ENCODE peak calls at places on chromosomes 12 and 14, in six cellular contexts. One of them, this sample, is unnamed.

GRCh38 chr14:60092516-60092915 is 793 bp downstream of the PCNX4 start:
- DNase-seq in NB4: peak
- DNase-seq in heart right ventricle: no peak
- DNase-seq in fibroblast of lung: peak
- DNase-seq in astrocyte of the spinal cord: peak
- DNase-seq in fibroblast of mammary gland: peak
- DNase-seq in this sample: peak

GRCh38 chr14:49892301-49892635 is 614 bp upstream of the ARF6 start:
- DNase-seq in fibroblast of mammary gland: peak
- DNase-seq in astrocyte of the spinal cord: peak
- DNase-seq in fibroblast of lung: peak
- DNase-seq in NB4: peak
- DNase-seq in heart right ventricle: no peak
- DNase-seq in this sample: peak

GRCh38 chr14:103748539-103748867 is 32.9 kb downstream of the ZFYVE21 start:
- DNase-seq in astrocyte of the spinal cord: no peak
- DNase-seq in heart right ventricle: no peak
- DNase-seq in fibroblast of mammary gland: no peak
- DNase-seq in fibroblast of lung: no peak
- DNase-seq in NB4: no peak
- DNase-seq in this sample: no peak

GRCh38 chr14:99687284-99688209 is 3.4 kb downstream of the CYP46A1 start:
- DNase-seq in fibroblast of mammary gland: no peak
- DNase-seq in NB4: no peak
- DNase-seq in astrocyte of the spinal cord: no peak
- DNase-seq in heart right ventricle: no peak
- DNase-seq in fibroblast of lung: no peak
- DNase-seq in this sample: no peak

GRCh38 chr12:91138337-91138905 is 27.1 kb upstream of the LUM start:
- DNase-seq in NB4: no peak
- DNase-seq in fibroblast of lung: no peak
- DNase-seq in astrocyte of the spinal cord: no peak
- DNase-seq in fibroblast of mammary gland: no peak
- DNase-seq in heart right ventricle: no peak
- DNase-seq in this sample: peak

GRCh38 chr14:44960146-44960545 is 1.6 kb downstream of the KLHL28 start:
- DNase-seq in astrocyte of the spinal cord: peak
- DNase-seq in fibroblast of mammary gland: peak
- DNase-seq in fibroblast of lung: no peak
- DNase-seq in NB4: peak
- DNase-seq in heart right ventricle: no peak
- DNase-seq in this sample: peak

GRCh38 chr12:116434155-116435065 is 124.8 kb upstream of the MAP1LC3B2 start:
- DNase-seq in fibroblast of mammary gland: peak
- DNase-seq in astrocyte of the spinal cord: peak
- DNase-seq in NB4: peak
- DNase-seq in heart right ventricle: peak
- DNase-seq in fibroblast of lung: peak
- DNase-seq in this sample: peak

GRCh38 chr14:90775441-90775840 is 40.8 kb downstream of the TTC7B start:
- DNase-seq in heart right ventricle: no peak
- DNase-seq in fibroblast of mammary gland: no peak
- DNase-seq in astrocyte of the spinal cord: no peak
- DNase-seq in NB4: no peak
- DNase-seq in fibroblast of lung: no peak
- DNase-seq in this sample: no peak

GRCh38 chr12:3122841-3123678 is 45.9 kb downstream of the TSPAN9 start:
- DNase-seq in fibroblast of mammary gland: peak
- DNase-seq in astrocyte of the spinal cord: peak
- DNase-seq in fibroblast of lung: peak
- DNase-seq in NB4: no peak
- DNase-seq in heart right ventricle: peak
- DNase-seq in this sample: peak

GRCh38 chr12:51821423-51822260 is 26.9 kb downstream of the FIGNL2 start:
- DNase-seq in fibroblast of mammary gland: no peak
- DNase-seq in astrocyte of the spinal cord: no peak
- DNase-seq in fibroblast of lung: no peak
- DNase-seq in heart right ventricle: peak
- DNase-seq in NB4: no peak
- DNase-seq in this sample: no peak
- H3K4me3 ChIP-seq in fibroblast of mammary gland: peak
- H3K4me3 ChIP-seq in astrocyte of the spinal cord: peak
- H3K4me3 ChIP-seq in fibroblast of lung: peak
- H3K4me3 ChIP-seq in heart right ventricle: peak
- H3K4me3 ChIP-seq in NB4: no peak
- H3K4me3 ChIP-seq in this sample: peak

GRCh38 chr12:68745904-68746571 is at the start of gene SLC35E3:
- DNase-seq in astrocyte of the spinal cord: peak
- DNase-seq in heart right ventricle: peak
- DNase-seq in fibroblast of lung: peak
- DNase-seq in NB4: peak
- DNase-seq in fibroblast of mammary gland: peak
- DNase-seq in this sample: peak

GRCh38 chr12:68743416-68743815 is 2.6 kb upstream of the SLC35E3 start:
- DNase-seq in astrocyte of the spinal cord: no peak
- DNase-seq in fibroblast of lung: no peak
- DNase-seq in NB4: peak
- DNase-seq in heart right ventricle: no peak
- DNase-seq in fibroblast of mammary gland: no peak
- DNase-seq in this sample: peak

GRCh38 chr12:68749443-68749842 is 3.5 kb downstream of the SLC35E3 start:
- DNase-seq in heart right ventricle: no peak
- DNase-seq in fibroblast of mammary gland: no peak
- DNase-seq in fibroblast of lung: no peak
- DNase-seq in NB4: peak
- DNase-seq in astrocyte of the spinal cord: no peak
- DNase-seq in this sample: no peak

GRCh38 chr12:68746572-68747180 is 700 bp downstream of the SLC35E3 start:
- DNase-seq in astrocyte of the spinal cord: peak
- DNase-seq in NB4: peak
- DNase-seq in heart right ventricle: peak
- DNase-seq in fibroblast of lung: peak
- DNase-seq in fibroblast of mammary gland: peak
- DNase-seq in this sample: peak

DNA sequence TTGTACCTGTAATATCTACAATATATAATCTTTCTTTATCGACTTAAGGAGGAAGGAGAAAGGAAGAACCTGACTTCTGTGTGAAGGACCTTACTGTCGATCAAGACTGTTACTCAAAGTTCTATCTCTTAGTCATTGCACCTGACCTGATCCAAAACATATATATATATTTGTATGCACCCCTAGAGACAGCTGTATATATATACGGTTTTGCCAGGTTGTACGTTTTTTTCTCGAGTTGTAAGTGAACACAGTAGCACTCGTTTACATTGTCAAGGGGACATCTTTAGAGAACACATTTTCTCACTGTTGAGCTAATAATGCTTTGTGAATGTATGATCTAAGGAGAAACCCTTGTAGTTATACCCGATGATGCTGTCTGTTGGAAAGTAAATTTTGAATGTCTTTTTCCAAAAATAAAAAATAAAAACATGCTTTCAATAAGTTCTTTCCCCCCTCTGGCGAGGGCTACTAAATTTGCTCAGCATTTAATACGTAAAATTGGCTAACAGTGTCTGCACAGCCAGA is 536 bp upstream of the SLC35E3 start:
- DNase-seq in fibroblast of lung: peak
- DNase-seq in heart right ventricle: no peak
- DNase-seq in fibroblast of mammary gland: no peak
- DNase-seq in NB4: peak
- DNase-seq in astrocyte of the spinal cord: peak
- DNase-seq in this sample: no peak
- TF ChIP-seq CTCF in fibroblast of lung: no peak
- TF ChIP-seq CTCF in heart right ventricle: no peak
- TF ChIP-seq CTCF in fibroblast of mammary gland: no peak
- TF ChIP-seq CTCF in NB4: no peak
- TF ChIP-seq CTCF in astrocyte of the spinal cord: no peak
- TF ChIP-seq CTCF in this sample: no peak

DNA sequence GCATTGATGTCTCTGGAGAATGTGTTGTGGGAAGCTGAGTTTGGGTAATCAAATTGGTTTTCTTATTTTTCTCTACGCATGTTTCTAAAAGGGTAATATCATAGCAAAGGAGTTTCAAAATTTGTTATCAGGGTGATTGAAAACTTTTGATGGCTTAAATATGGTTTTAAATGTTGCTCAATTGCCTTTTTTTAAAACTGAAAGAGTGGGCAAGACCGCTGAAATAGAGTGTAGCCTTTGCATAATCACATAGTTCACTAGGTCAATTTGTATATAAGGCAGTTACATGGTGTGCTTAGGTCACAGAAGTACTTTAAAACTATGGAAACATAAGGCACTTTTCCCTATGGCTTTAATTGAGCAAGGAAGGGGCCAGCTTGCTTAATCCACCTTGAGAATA is 167.4 kb downstream of the SNAPC1 start:
- DNase-seq in fibroblast of mammary gland: no peak
- DNase-seq in astrocyte of the spinal cord: no peak
- DNase-seq in heart right ventricle: no peak
- DNase-seq in fibroblast of lung: peak
- DNase-seq in NB4: no peak
- DNase-seq in this sample: no peak
- H3K4me3 ChIP-seq in fibroblast of mammary gland: no peak
- H3K4me3 ChIP-seq in astrocyte of the spinal cord: no peak
- H3K4me3 ChIP-seq in heart right ventricle: no peak
- H3K4me3 ChIP-seq in fibroblast of lung: no peak
- H3K4me3 ChIP-seq in NB4: no peak
- H3K4me3 ChIP-seq in this sample: no peak

GRCh38 chr14:58884442-58884841 is 246.7 kb downstream of the DACT1 start:
- DNase-seq in heart right ventricle: no peak
- DNase-seq in NB4: peak
- DNase-seq in astrocyte of the spinal cord: no peak
- DNase-seq in fibroblast of lung: no peak
- DNase-seq in fibroblast of mammary gland: no peak
- DNase-seq in this sample: no peak
- TF ChIP-seq CTCF in heart right ventricle: peak
- TF ChIP-seq CTCF in NB4: peak
- TF ChIP-seq CTCF in astrocyte of the spinal cord: no peak
- TF ChIP-seq CTCF in fibroblast of lung: peak
- TF ChIP-seq CTCF in fibroblast of mammary gland: peak
- TF ChIP-seq CTCF in this sample: peak

DNA sequence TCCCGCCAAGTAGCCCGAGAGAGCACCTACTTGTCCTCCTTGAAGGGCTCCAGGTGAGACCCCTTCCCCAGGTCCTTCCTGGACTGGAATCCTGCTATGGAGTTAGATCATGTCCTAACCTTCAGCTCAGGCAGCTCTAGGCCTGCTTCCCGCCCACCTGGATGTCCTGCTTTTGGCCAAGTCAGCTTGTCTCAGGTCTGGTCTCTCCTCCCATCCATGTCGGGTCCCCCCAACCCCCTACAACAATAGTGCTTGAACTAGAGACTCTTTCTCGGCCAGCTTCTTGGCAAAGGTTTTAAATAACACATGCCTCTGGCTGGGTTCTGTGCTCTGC is 3.6 kb downstream of the NAB2 start:
- DNase-seq in heart right ventricle: no peak
- DNase-seq in fibroblast of mammary gland: no peak
- DNase-seq in astrocyte of the spinal cord: no peak
- DNase-seq in fibroblast of lung: no peak
- DNase-seq in NB4: no peak
- DNase-seq in this sample: no peak
- H3K4me3 ChIP-seq in heart right ventricle: no peak
- H3K4me3 ChIP-seq in fibroblast of mammary gland: no peak
- H3K4me3 ChIP-seq in astrocyte of the spinal cord: no peak
- H3K4me3 ChIP-seq in fibroblast of lung: no peak
- H3K4me3 ChIP-seq in NB4: no peak
- H3K4me3 ChIP-seq in this sample: peak